ENCODE peak calls at places on chromosomes 16 and 17, in seven cellular contexts. V, O, A, R, B, Z and Q are unnamed samples.

GRCh38 chr17:42266918-42267766 is 9.0 kb downstream of the STAT5B start:
- DNase-seq in V (no peak), O (no peak), A (peak), R (no peak), B (no peak), Z (no peak), Q (peak)

GRCh38 chr16:647173-647902 is 1.8 kb upstream of the WDR90 start:
- DNase-seq in V (no peak), O (no peak), A (no peak), R (no peak), B (no peak), Z (no peak), Q (no peak)

GRCh38 chr17:74530751-74531150 is 524 bp downstream of the CD300LB start:
- DNase-seq in V (no peak), O (no peak), A (no peak), R (no peak), B (no peak), Z (no peak), Q (no peak)

GRCh38 chr17:64420143-64420670 is 28.7 kb upstream of the MILR1 start:
- DNase-seq in V (peak), O (peak), A (peak), R (no peak), B (no peak), Z (peak), Q (peak)

GRCh38 chr16:56943761-56944375 is 11.9 kb downstream of the HERPUD1 start:
- DNase-seq in V (no peak), O (no peak), A (no peak), R (no peak), B (no peak), Z (no peak), Q (no peak)

GRCh38 chr16:71426069-71426879 is 15.6 kb downstream of the TLE7 start:
- DNase-seq in V (peak), O (peak), A (peak), R (no peak), B (no peak), Z (peak), Q (peak)

GRCh38 chr17:17130077-17130844 is 75.9 kb downstream of the PLD6 start:
- DNase-seq in V (no peak), O (no peak), A (no peak), R (no peak), B (no peak), Z (no peak), Q (no peak)

GRCh38 chr17:31512104-31512740 is 120.7 kb downstream of the RAB11FIP4 start:
- DNase-seq in V (no peak), O (no peak), A (no peak), R (no peak), B (no peak), Z (no peak), Q (no peak)

GRCh38 chr17:19237389-19238166 is 412 bp downstream of the EPN2 start:
- DNase-seq in V (peak), O (peak), A (no peak), R (peak), B (peak), Z (peak), Q (no peak)

GRCh38 chr16:79089735-79090284 is 510.7 kb downstream of the MAF start:
- DNase-seq in V (no peak), O (no peak), A (no peak), R (no peak), B (no peak), Z (no peak), Q (no peak)

GRCh38 chr16:7338826-7339225 is 6.2 kb downstream of the RBFOX1 start:
- DNase-seq in V (no peak), O (no peak), A (no peak), R (no peak), B (no peak), Z (no peak), Q (no peak)

GRCh38 chr16:85386467-85387170 is 226.5 kb upstream of the GSE1 start:
- DNase-seq in V (no peak), O (no peak), A (no peak), R (no peak), B (peak), Z (no peak), Q (no peak)

GRCh38 chr16:50671644-50672260 is 9.4 kb downstream of the SNX20 start:
- DNase-seq in V (peak), O (peak), A (peak), R (no peak), B (no peak), Z (peak), Q (peak)

GRCh38 chr16:79329163-79329521 is 271.4 kb downstream of the MAF start:
- DNase-seq in V (no peak), O (no peak), A (no peak), R (no peak), B (no peak), Z (no peak), Q (no peak)

GRCh38 chr17:57890857-57891232 is 41.0 kb upstream of the MRPS23 start:
- DNase-seq in V (no peak), O (no peak), A (no peak), R (no peak), B (no peak), Z (no peak), Q (no peak)

GRCh38 chr16:72938426-72939164 is 109.3 kb downstream of the ZFHX3 start:
- DNase-seq in V (peak), O (no peak), A (peak), R (peak), B (peak), Z (no peak), Q (peak)

GRCh38 chr17:79622776-79623175 is 11.9 kb upstream of the RBFOX3 start:
- DNase-seq in V (no peak), O (no peak), A (no peak), R (no peak), B (no peak), Z (no peak), Q (no peak)

GRCh38 chr16:4015275-4015990 is 100.8 kb downstream of the ADCY9 start:
- DNase-seq in V (no peak), O (peak), A (no peak), R (no peak), B (no peak), Z (no peak), Q (peak)

GRCh38 chr17:50048146-50048720 is 7.7 kb upstream of the ITGA3 start:
- DNase-seq in V (no peak), O (no peak), A (no peak), R (no peak), B (no peak), Z (no peak), Q (peak)

GRCh38 chr17:69428252-69428980 is 13.9 kb downstream of the MAP2K6 start:
- DNase-seq in V (no peak), O (no peak), A (no peak), R (no peak), B (no peak), Z (no peak), Q (no peak)

GRCh38 chr17:596763-597644 is 117.6 kb downstream of the VPS53 start:
- DNase-seq in V (no peak), O (no peak), A (peak), R (no peak), B (no peak), Z (peak), Q (peak)

GRCh38 chr17:72123496-72123963 is 2.7 kb downstream of the SOX9 start:
- DNase-seq in V (no peak), O (no peak), A (no peak), R (no peak), B (no peak), Z (no peak), Q (no peak)

GRCh38 chr16:87995644-87996043 is 44.4 kb downstream of the BANP start:
- DNase-seq in V (peak), O (no peak), A (no peak), R (no peak), B (no peak), Z (no peak), Q (no peak)

GRCh38 chr16:55842369-55843104 is 9.6 kb upstream of the CES1 start:
- DNase-seq in V (peak), O (peak), A (peak), R (no peak), B (no peak), Z (peak), Q (peak)

GRCh38 chr17:79441607-79442006 is 169.2 kb downstream of the RBFOX3 start:
- DNase-seq in V (no peak), O (no peak), A (no peak), R (no peak), B (no peak), Z (no peak), Q (no peak)

GRCh38 chr16:49654425-49654824 is 201.5 kb downstream of the ZNF423 start:
- DNase-seq in V (no peak), O (no peak), A (no peak), R (no peak), B (no peak), Z (no peak), Q (no peak)

GRCh38 chr17:61331886-61332285 is 67.8 kb upstream of the TBX2 start:
- DNase-seq in V (no peak), O (no peak), A (no peak), R (no peak), B (no peak), Z (no peak), Q (no peak)

GRCh38 chr16:81495321-81496234 is 51.0 kb downstream of the CMIP start:
- DNase-seq in V (no peak), O (no peak), A (peak), R (no peak), B (peak), Z (no peak), Q (no peak)

GRCh38 chr17:43316522-43317142 is 82.2 kb upstream of the ARL4D start:
- DNase-seq in V (no peak), O (no peak), A (peak), R (no peak), B (no peak), Z (no peak), Q (no peak)

GRCh38 chr17:61411114-61411943 is 11.7 kb downstream of the TBX2 start:
- DNase-seq in V (peak), O (peak), A (peak), R (no peak), B (no peak), Z (peak), Q (peak)

GRCh38 chr16:57345666-57346204 is 12.8 kb upstream of the CCL22 start:
- DNase-seq in V (no peak), O (no peak), A (no peak), R (no peak), B (no peak), Z (no peak), Q (no peak)

GRCh38 chr16:17159616-17160015 is 311.1 kb downstream of the XYLT1 start:
- DNase-seq in V (peak), O (no peak), A (no peak), R (no peak), B (no peak), Z (no peak), Q (no peak)

GRCh38 chr17:1577186-1577585 is 14.6 kb upstream of the PITPNA start:
- DNase-seq in V (no peak), O (no peak), A (peak), R (peak), B (peak), Z (no peak), Q (peak)

GRCh38 chr16:5428932-5429331 is 331.3 kb upstream of the EEF2KMT start:
- DNase-seq in V (no peak), O (no peak), A (no peak), R (no peak), B (no peak), Z (no peak), Q (no peak)

GRCh38 chr17:28177351-28177750 is 134.9 kb downstream of the NLK start:
- DNase-seq in V (no peak), O (no peak), A (no peak), R (no peak), B (no peak), Z (no peak), Q (peak)

GRCh38 chr17:79789943-79790804 is 6.7 kb downstream of the CBX8 start:
- DNase-seq in V (no peak), O (peak), A (no peak), R (no peak), B (no peak), Z (peak), Q (peak)

GRCh38 chr16:89842471-89843408 is 14.5 kb downstream of the SPIRE2 start:
- DNase-seq in V (no peak), O (no peak), A (peak), R (no peak), B (no peak), Z (no peak), Q (peak)